ENCODE peak calls at places on chromosome 13, in ten cellular contexts. G is fibroblast of lung; U is T-helper 2 cell; B is stimulated activated CD8-positive, alpha-beta memory T cell treated with anti-CD3 and anti-CD28 coated beads, Interleukin-7, amount 100 ng/mL, for 4 hours; I is HTR-8/SVneo; X is cardiac muscle cell; Q is progenitor cell of endocrine pancreas; Z is AG09319; Y is activated CD4-positive, alpha-beta T cell treated with anti-CD3 and anti-CD28 coated beads for 24 hours; S is activated T-cell treated with anti-CD3 and anti-CD28 coated beads, Interleukin-2, amount 50 U/mL, for 24 hours. H is an unnamed sample.

GRCh38 chr13:113283904-113284303 is 13.1 kb upstream of the LAMP1 start:
- DNase-seq in S (no peak), Z (no peak), Y (no peak), U (no peak), X (no peak), Q (no peak), B (no peak), G (no peak), I (no peak), H (no peak)

GRCh38 chr13:75481176-75482069 is 546 bp downstream of the TBC1D4 start:
- DNase-seq in Y (peak), X (peak), B (no peak), Q (peak), G (peak), U (no peak), I (no peak), Z (no peak), S (peak), H (peak)

GRCh38 chr13:112971288-112971643 is 2.3 kb downstream of the MCF2L start:
- DNase-seq in X (no peak), Z (no peak), Q (no peak), U (no peak), G (no peak), Y (no peak), I (no peak), B (no peak), S (no peak), H (no peak)

GRCh38 chr13:72290962-72291681 is 424.1 kb upstream of the DACH1 start:
- DNase-seq in U (no peak), B (no peak), I (peak), G (peak), S (no peak), Y (no peak), Z (no peak), Q (no peak), X (peak), H (no peak)

GRCh38 chr13:106570354-106570822 is 2.5 kb upstream of the ARGLU1 start:
- DNase-seq in X (peak), Z (no peak), Y (peak), G (peak), U (peak), Q (peak), S (peak), I (no peak), B (peak), H (peak)

GRCh38 chr13:22018297-22019210 is 347.7 kb downstream of the FGF9 start:
- DNase-seq in Q (no peak), Z (no peak), X (no peak), S (no peak), U (no peak), Y (no peak), I (no peak), G (no peak), B (no peak), H (no peak)

GRCh38 chr13:24270639-24271131 is 38.7 kb upstream of the C1QTNF9 start:
- DNase-seq in B (peak), G (peak), Q (no peak), I (peak), X (peak), S (peak), Y (peak), Z (no peak), U (peak), H (peak)

GRCh38 chr13:51346397-51346796 is 6.9 kb downstream of the SERPINE3 start:
- DNase-seq in G (no peak), X (no peak), I (no peak), S (no peak), B (no peak), Y (no peak), Z (no peak), U (no peak), Q (no peak), H (no peak)

GRCh38 chr13:42807866-42808265 is 26.5 kb downstream of the FAM216B start:
- DNase-seq in B (no peak), Z (no peak), I (peak), G (peak), U (no peak), X (peak), Q (no peak), S (no peak), Y (no peak), H (no peak)

GRCh38 chr13:42011601-42012401 is 36.6 kb upstream of the DGKH start:
- DNase-seq in G (no peak), B (no peak), Z (no peak), S (no peak), Q (no peak), I (no peak), X (no peak), U (no peak), Y (no peak), H (no peak)

GRCh38 chr13:108176685-108177274 is 38.6 kb downstream of the LIG4 start:
- DNase-seq in G (no peak), Q (no peak), I (no peak), B (peak), Z (no peak), Y (peak), X (peak), U (no peak), S (peak), H (peak)

GRCh38 chr13:103238441-103238840 is 172.2 kb upstream of the SLC10A2 start:
- DNase-seq in Z (no peak), B (no peak), X (no peak), U (no peak), G (no peak), Q (no peak), S (no peak), Y (no peak), I (no peak), H (no peak)

GRCh38 chr13:50712469-50712868 is 131.0 kb downstream of the DLEU7 start:
- DNase-seq in U (no peak), Y (no peak), G (no peak), I (no peak), B (no peak), S (no peak), Q (no peak), Z (no peak), X (no peak), H (no peak)

H was measured in effector memory CD8-positive, alpha-beta T cell.